ENCODE peak calls at places on chromosomes 7 and 10, in eight cellular contexts. B is esophagus muscularis mucosa, S is heart left ventricle, G is uterus, I is tibial nerve, O is sigmoid colon, W is stomach, P is lower leg skin. Q is an unnamed sample.

GRCh38 chr10:16780338-16780880 is 36.8 kb downstream of the RSU1 start:
- DNase-seq in B (no peak), G (no peak), P (no peak), S (no peak), I (no peak), W (no peak), O (no peak), Q (no peak)

GRCh38 chr10:24952146-24952700 is at the start of gene PRTFDC1:
- DNase-seq in O (peak), W (peak), B (peak), P (peak), G (peak), I (peak), S (peak), Q (no peak)

GRCh38 chr7:112036071-112036470 is 170.1 kb downstream of the DOCK4 start:
- DNase-seq in O (no peak), G (no peak), W (no peak), S (no peak), I (no peak), P (no peak), B (no peak), Q (no peak)

GRCh38 chr10:36448760-36449681 is 676.4 kb upstream of the ANKRD30A start:
- DNase-seq in W (no peak), P (no peak), S (no peak), B (no peak), I (no peak), O (no peak), G (no peak), Q (no peak)

GRCh38 chr7:77327067-77327931 is 88.8 kb downstream of the GSAP start:
- DNase-seq in B (peak), I (peak), O (peak), W (peak), G (no peak), S (peak), P (peak), Q (no peak)

GRCh38 chr7:101862280-101863220 is 45.1 kb downstream of the CUX1 start:
- DNase-seq in P (no peak), G (no peak), O (peak), B (no peak), S (no peak), W (no peak), I (no peak), Q (no peak)

GRCh38 chr7:71566991-71567390 is 435.0 kb downstream of the GALNT17 start:
- DNase-seq in O (no peak), B (no peak), G (no peak), S (no peak), W (no peak), P (no peak), I (no peak), Q (no peak)

GRCh38 chr7:36945612-36946400 is 221.5 kb upstream of the AOAH start:
- DNase-seq in B (no peak), O (no peak), S (no peak), P (no peak), W (peak), I (no peak), G (no peak), Q (no peak)

GRCh38 chr10:16965242-16965620 is 148.0 kb upstream of the RSU1 start:
- DNase-seq in P (no peak), W (no peak), I (no peak), S (no peak), O (no peak), B (no peak), G (no peak), Q (no peak)

GRCh38 chr7:28722684-28723083 is 235.4 kb downstream of the TRIL start:
- DNase-seq in O (no peak), P (no peak), B (no peak), G (no peak), S (no peak), I (no peak), W (no peak), Q (no peak)

DNA sequence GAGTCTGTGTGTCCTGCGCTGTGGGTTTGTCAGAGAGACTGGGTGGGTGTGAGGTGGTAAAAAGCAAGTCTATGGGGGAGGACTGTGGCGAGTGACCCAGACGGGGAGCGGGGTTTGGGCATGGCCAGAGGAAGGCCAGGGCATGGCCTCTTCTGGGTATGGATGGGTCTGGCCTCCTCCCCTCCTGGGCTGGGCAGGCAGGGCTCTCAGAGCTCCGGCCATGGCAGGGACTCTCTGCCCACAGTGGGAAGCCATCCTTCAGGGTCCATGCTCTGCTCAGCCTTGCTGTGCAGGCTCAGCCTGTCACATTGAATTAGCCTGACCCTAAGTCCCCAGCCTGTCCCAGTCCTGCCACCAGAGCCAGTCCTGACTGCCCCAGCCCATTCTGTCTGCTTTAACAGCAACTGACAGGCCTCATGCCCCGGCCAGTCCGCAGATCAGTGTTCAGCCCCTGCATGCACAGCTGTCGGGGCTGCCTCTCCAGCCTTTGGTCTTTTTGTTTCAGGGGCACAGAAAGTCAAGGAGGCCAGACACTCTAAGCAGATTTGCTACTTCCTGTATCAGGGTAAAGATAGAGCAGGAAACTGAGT is 7.9 kb downstream of the ANTXRL start:
- DNase-seq in G (no peak), O (peak), P (no peak), I (no peak), S (no peak), W (peak), B (no peak), Q (no peak)
- TF ChIP-seq POLR2A in G (no peak), O (no peak), P (no peak), I (no peak), S (no peak), W (no peak), B (no peak), Q (no peak)

GRCh38 chr10:114825513-114826253 is 4.1 kb downstream of the FHIP2A start:
- DNase-seq in B (no peak), W (no peak), P (no peak), G (no peak), I (no peak), S (no peak), O (no peak), Q (no peak)

GRCh38 chr10:114821293-114821914 is at the start of gene FHIP2A:
- DNase-seq in O (peak), P (peak), I (peak), S (peak), B (no peak), G (peak), W (peak), Q (peak)

GRCh38 chr10:114821915-114822770 is 563 bp downstream of the FHIP2A start:
- DNase-seq in S (peak), P (peak), I (peak), W (peak), O (peak), G (peak), B (no peak), Q (no peak)

GRCh38 chr10:114824396-114824795 is 2.8 kb downstream of the FHIP2A start:
- DNase-seq in G (no peak), I (no peak), W (no peak), S (no peak), B (no peak), O (no peak), P (no peak), Q (no peak)

DNA sequence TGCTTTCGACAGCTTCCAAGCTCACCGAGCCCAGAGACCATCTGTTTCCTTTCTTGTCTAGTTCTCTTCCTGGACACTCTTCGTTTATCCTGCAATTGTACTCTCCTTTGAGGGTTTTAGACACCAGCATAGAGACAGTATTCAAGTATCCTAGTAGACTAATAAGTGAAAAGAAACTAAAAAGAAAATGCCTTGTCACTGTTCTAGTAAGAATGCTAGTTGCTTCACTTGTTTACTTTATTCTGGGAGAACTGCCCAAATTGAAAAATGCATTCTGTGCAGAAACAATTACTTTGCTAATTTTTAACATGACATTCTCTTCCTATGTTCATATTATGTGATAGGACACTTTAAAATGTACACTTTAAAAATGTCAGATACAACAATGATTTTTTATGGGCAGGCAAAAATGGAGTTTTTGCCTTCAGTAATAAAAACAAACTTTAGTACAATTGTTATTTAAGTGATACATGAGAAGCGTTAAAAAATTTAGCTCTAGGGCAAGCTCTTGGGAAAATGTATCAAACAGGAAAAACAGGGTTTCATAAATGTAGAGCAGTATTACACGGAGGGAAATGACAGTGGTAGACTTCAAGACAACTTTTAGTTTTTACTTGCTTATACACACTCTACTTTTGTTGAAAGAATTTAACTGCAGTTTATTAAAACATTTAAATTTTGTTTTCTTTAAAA is 1.3 kb downstream of the FHIP2A start:
- DNase-seq in G (no peak), P (no peak), S (no peak), W (no peak), I (no peak), B (no peak), O (no peak), Q (no peak)
- TF ChIP-seq POLR2A in G (no peak), P (no peak), S (no peak), W (no peak), I (no peak), B (no peak), O (no peak), Q (no peak)

DNA sequence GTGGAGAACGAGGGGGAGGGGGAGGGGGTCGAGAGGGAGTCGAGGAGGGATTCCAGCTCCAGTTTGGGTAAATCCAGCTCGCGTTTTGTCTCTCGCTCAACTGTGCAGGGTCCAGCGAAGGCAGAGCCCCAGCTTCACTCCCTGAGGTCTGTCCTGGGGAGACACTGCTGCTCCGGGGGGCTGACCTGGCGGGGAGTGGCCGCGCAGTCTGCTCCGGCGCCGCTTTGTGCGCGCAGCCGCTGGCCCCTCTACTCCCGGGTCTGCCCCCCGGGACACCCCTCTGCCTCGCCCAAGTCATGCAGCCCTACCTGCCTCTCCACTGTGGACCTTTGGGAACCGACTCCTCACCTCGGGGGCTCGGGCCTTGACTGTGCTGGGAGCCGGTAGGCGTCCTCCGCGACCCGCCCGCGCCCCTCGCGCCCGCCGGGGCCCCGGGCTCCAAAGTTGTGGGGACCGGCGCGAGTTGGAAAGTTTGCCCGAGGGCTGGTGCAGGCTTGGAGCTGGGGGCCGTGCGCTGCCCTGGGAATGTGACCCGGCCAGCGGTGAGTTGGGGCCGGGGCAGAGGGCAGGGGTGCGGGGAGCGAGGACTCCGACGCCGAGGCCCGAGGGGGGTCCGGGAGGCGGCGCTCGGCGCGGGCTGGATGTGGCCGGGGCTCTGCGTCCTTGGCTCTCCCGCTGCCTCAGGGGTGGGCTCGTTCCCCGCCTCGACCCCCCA is at the start of gene TET1:
- DNase-seq in W (peak), P (peak), O (peak), I (peak), S (peak), B (no peak), G (peak), Q (peak)
- TF ChIP-seq POLR2A in W (no peak), P (no peak), O (no peak), I (no peak), S (no peak), B (no peak), G (peak), Q (peak)

GRCh38 chr7:103810112-103810744 is 179.2 kb downstream of the RELN start:
- DNase-seq in O (no peak), B (no peak), P (no peak), S (no peak), G (no peak), I (no peak), W (no peak), Q (no peak)
- TF ChIP-seq POLR2A in O (no peak), B (no peak), P (no peak), S (no peak), G (no peak), I (no peak), W (no peak), Q (no peak)